ENCODE peak calls at places on chromosomes 16 and 17, in four cellular contexts. W is K562, C is GM12878, P is H1. F is an unnamed sample.

GRCh38 chr17:1709971-1710806 is at the start of gene TLCD2:
- DNase-seq in W (peak), C (no peak), P (peak), F (peak)

GRCh38 chr17:15436399-15437369 is 30.7 kb downstream of the CDRT4 start:
- DNase-seq in W (peak), C (no peak), P (peak), F (peak)

GRCh38 chr16:10594312-10594950 is 14.0 kb upstream of the EMP2 start:
- DNase-seq in W (no peak), C (no peak), P (no peak), F (no peak)

GRCh38 chr16:84471966-84472365 is 32.5 kb downstream of the MEAK7 start:
- DNase-seq in W (no peak), C (no peak), P (no peak), F (no peak)

GRCh38 chr16:57889960-57890751 is 80.8 kb downstream of the CNGB1 start:
- DNase-seq in W (no peak), C (no peak), P (no peak), F (no peak)

GRCh38 chr16:598823-599739 is 9.2 kb downstream of the RAB40C start:
- DNase-seq in W (no peak), C (no peak), P (no peak), F (no peak)

GRCh38 chr17:39538875-39539274 is 68.8 kb downstream of the NEUROD2 start:
- DNase-seq in W (no peak), C (no peak), P (no peak), F (no peak)

GRCh38 chr17:72465191-72466024 is 344.6 kb downstream of the SOX9 start:
- DNase-seq in W (no peak), C (peak), P (no peak), F (peak)

GRCh38 chr16:12067714-12068401 is 91.3 kb downstream of the SNX29 start:
- DNase-seq in W (peak), C (no peak), P (peak), F (peak)

GRCh38 chr17:45222273-45222993 is 748 bp downstream of the FMNL1 start:
- DNase-seq in W (peak), C (no peak), P (no peak), F (no peak)

GRCh38 chr16:27333549-27333948 is 19.8 kb downstream of the IL4R start:
- DNase-seq in W (no peak), C (no peak), P (no peak), F (no peak)
- H3K27ac ChIP-seq in W (no peak), C (no peak), P (no peak), F (no peak)

DNA sequence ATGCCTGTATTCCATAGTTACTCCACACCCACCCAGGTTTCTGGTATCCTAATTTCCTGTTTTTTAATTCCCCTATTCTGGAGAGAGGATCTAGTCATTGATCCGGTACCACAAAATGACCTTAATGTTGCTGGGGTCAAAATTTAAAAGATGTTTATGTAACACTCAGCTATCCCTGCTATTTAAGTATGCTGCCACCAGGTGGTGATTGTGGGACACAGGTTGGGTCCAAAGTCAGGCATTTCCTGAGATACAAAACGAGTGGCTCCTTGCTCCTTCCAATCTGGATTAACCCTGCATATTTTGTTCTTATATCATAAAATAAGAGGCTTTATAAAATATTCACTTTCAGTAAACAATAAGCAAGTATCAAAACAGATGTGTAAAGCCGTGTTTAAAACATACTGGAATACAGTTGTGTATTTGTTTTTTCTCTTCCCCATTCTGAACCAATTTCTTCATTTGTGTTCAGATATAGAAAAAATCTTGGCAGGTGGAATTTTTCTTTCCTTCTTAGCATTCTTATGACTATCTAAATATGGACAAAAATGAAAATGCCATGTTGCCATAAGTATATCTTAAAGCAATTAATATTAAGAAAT is 16.3 kb downstream of the HS3ST4 start:
- DNase-seq in W (peak), C (no peak), P (peak), F (peak)
- TF ChIP-seq CTCF in W (peak), C (peak), P (peak), F (peak)

GRCh38 chr17:55478971-55479370 is 32.3 kb downstream of the SMIM36 start:
- DNase-seq in W (no peak), C (no peak), P (no peak), F (no peak)
- TF ChIP-seq EGR1 in W (no peak), C (no peak), P (no peak), F (no peak)

DNA sequence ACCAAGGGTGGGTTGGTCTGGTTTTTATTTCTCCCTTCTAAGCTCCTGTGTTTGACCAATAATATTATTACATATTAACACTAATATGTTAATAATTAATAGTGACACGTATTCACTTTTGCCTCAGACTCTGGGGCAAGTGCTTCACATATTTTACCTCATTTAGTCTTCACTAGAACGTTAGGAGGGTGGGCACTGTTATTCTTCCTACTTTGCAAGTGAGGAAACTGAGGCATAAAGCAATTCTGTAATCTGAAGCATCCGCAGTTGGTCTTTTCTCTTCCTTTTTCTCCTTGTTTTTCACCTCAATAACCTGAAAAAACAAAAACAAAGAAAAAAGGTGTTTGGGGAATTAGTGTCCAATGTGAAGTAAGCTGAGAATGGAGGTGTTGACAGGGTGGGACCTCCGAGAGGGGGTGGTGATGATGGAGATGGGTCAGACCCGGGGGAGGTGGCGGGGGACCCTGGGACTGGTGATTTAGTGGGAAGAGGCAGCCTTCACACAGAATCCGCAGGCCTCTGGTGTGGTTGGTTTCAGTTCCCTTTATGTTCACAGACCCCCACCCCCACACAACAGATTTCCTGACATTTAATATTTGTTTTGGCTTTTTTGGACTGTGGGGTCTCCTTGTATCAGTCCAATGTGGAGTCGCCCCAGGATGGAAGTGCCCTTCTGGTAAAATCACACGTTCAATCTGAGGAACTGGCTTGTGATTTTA is 3.7 kb downstream of the CDH1 start:
- DNase-seq in W (no peak), C (no peak), P (no peak), F (no peak)
- H3K27ac ChIP-seq in W (peak), C (no peak), P (no peak), F (peak)

GRCh38 chr17:58345500-58345899 is 6.5 kb downstream of the SUPT4H1 start:
- DNase-seq in W (no peak), C (no peak), P (no peak), F (no peak)

GRCh38 chr17:58344047-58344790 is 7.8 kb downstream of the SUPT4H1 start:
- DNase-seq in W (no peak), C (peak), P (no peak), F (no peak)

GRCh38 chr17:58341861-58342475 is 10.0 kb downstream of the SUPT4H1 start:
- DNase-seq in W (no peak), C (no peak), P (no peak), F (no peak)

GRCh38 chr17:58344791-58345157 is 7.2 kb downstream of the SUPT4H1 start:
- DNase-seq in W (no peak), C (peak), P (no peak), F (no peak)

GRCh38 chr17:58343131-58343530 is 8.9 kb downstream of the SUPT4H1 start:
- DNase-seq in W (no peak), C (no peak), P (no peak), F (no peak)
- TF ChIP-seq CTCF in W (no peak), C (no peak), P (no peak), F (no peak)

F was measured in HCT116.